ENCODE peak calls at places on chromosomes 5 and 9, in nine cellular contexts. One of them, this sample, is unnamed.

GRCh38 chr5:150458819-150459557 is 9.4 kb upstream of the RPS14 start:
- DNase-seq in fibroblast of lung: peak
- DNase-seq in mammary epithelial cell: peak
- DNase-seq in transverse colon: peak
- DNase-seq in SK-N-SH: peak
- DNase-seq in cardiac fibroblast: peak
- DNase-seq in pancreas: peak
- DNase-seq in sigmoid colon: peak
- DNase-seq in upper lobe of right lung: peak
- DNase-seq in this sample: no peak

GRCh38 chr9:105023788-105024187 is 95.8 kb upstream of the ABCA1 start:
- DNase-seq in fibroblast of lung: no peak
- DNase-seq in mammary epithelial cell: no peak
- DNase-seq in transverse colon: no peak
- DNase-seq in SK-N-SH: no peak
- DNase-seq in cardiac fibroblast: no peak
- DNase-seq in pancreas: no peak
- DNase-seq in sigmoid colon: no peak
- DNase-seq in upper lobe of right lung: no peak
- DNase-seq in this sample: no peak

GRCh38 chr9:105447814-105448812 is at the start of gene FSD1L:
- DNase-seq in fibroblast of lung: peak
- DNase-seq in mammary epithelial cell: peak
- DNase-seq in transverse colon: peak
- DNase-seq in SK-N-SH: peak
- DNase-seq in cardiac fibroblast: peak
- DNase-seq in pancreas: peak
- DNase-seq in sigmoid colon: peak
- DNase-seq in upper lobe of right lung: peak
- DNase-seq in this sample: peak

GRCh38 chr5:69531010-69531785 is 28.8 kb upstream of the GTF2H2C start:
- DNase-seq in fibroblast of lung: peak
- DNase-seq in mammary epithelial cell: no peak
- DNase-seq in transverse colon: no peak
- DNase-seq in SK-N-SH: no peak
- DNase-seq in cardiac fibroblast: no peak
- DNase-seq in pancreas: no peak
- DNase-seq in sigmoid colon: no peak
- DNase-seq in upper lobe of right lung: no peak
- DNase-seq in this sample: no peak

GRCh38 chr9:96522371-96522770 is 72.4 kb downstream of the HABP4 start:
- DNase-seq in fibroblast of lung: no peak
- DNase-seq in mammary epithelial cell: no peak
- DNase-seq in transverse colon: no peak
- DNase-seq in SK-N-SH: no peak
- DNase-seq in cardiac fibroblast: no peak
- DNase-seq in pancreas: no peak
- DNase-seq in sigmoid colon: no peak
- DNase-seq in upper lobe of right lung: no peak
- DNase-seq in this sample: no peak

GRCh38 chr9:121672213-121672612 is 20.8 kb downstream of the DAB2IP start:
- DNase-seq in fibroblast of lung: no peak
- DNase-seq in mammary epithelial cell: no peak
- DNase-seq in transverse colon: no peak
- DNase-seq in SK-N-SH: no peak
- DNase-seq in cardiac fibroblast: peak
- DNase-seq in pancreas: peak
- DNase-seq in sigmoid colon: no peak
- DNase-seq in upper lobe of right lung: no peak
- DNase-seq in this sample: no peak

GRCh38 chr9:93464395-93464794 is 11.0 kb upstream of the FAM120AOS start:
- DNase-seq in fibroblast of lung: no peak
- DNase-seq in mammary epithelial cell: no peak
- DNase-seq in transverse colon: no peak
- DNase-seq in SK-N-SH: no peak
- DNase-seq in cardiac fibroblast: no peak
- DNase-seq in pancreas: no peak
- DNase-seq in sigmoid colon: no peak
- DNase-seq in upper lobe of right lung: no peak
- DNase-seq in this sample: no peak

GRCh38 chr5:87746341-87746740 is 333.6 kb upstream of the CCNH start:
- DNase-seq in fibroblast of lung: peak
- DNase-seq in mammary epithelial cell: peak
- DNase-seq in transverse colon: no peak
- DNase-seq in SK-N-SH: no peak
- DNase-seq in cardiac fibroblast: no peak
- DNase-seq in pancreas: no peak
- DNase-seq in sigmoid colon: no peak
- DNase-seq in upper lobe of right lung: no peak
- DNase-seq in this sample: no peak

GRCh38 chr9:116073826-116074225 is 79.8 kb upstream of the PAPPA start:
- DNase-seq in fibroblast of lung: peak
- DNase-seq in mammary epithelial cell: peak
- DNase-seq in transverse colon: no peak
- DNase-seq in SK-N-SH: no peak
- DNase-seq in cardiac fibroblast: peak
- DNase-seq in pancreas: no peak
- DNase-seq in sigmoid colon: no peak
- DNase-seq in upper lobe of right lung: no peak
- DNase-seq in this sample: no peak

GRCh38 chr5:5638193-5638592 is 215.7 kb downstream of the ICE1 start:
- DNase-seq in fibroblast of lung: peak
- DNase-seq in mammary epithelial cell: no peak
- DNase-seq in transverse colon: no peak
- DNase-seq in SK-N-SH: peak
- DNase-seq in cardiac fibroblast: no peak
- DNase-seq in pancreas: no peak
- DNase-seq in sigmoid colon: no peak
- DNase-seq in upper lobe of right lung: no peak
- DNase-seq in this sample: no peak

GRCh38 chr5:66744040-66744439 is 147.8 kb downstream of the MAST4 start:
- DNase-seq in fibroblast of lung: peak
- DNase-seq in mammary epithelial cell: peak
- DNase-seq in transverse colon: no peak
- DNase-seq in SK-N-SH: no peak
- DNase-seq in cardiac fibroblast: peak
- DNase-seq in pancreas: no peak
- DNase-seq in sigmoid colon: no peak
- DNase-seq in upper lobe of right lung: no peak
- DNase-seq in this sample: no peak

GRCh38 chr5:43000198-43000840 is 39.8 kb downstream of the ANXA2R start:
- DNase-seq in fibroblast of lung: peak
- DNase-seq in mammary epithelial cell: peak
- DNase-seq in transverse colon: no peak
- DNase-seq in SK-N-SH: no peak
- DNase-seq in cardiac fibroblast: no peak
- DNase-seq in pancreas: peak
- DNase-seq in sigmoid colon: no peak
- DNase-seq in upper lobe of right lung: no peak
- DNase-seq in this sample: no peak

GRCh38 chr5:2260211-2260985 is 377.7 kb upstream of the IRX4 start:
- DNase-seq in fibroblast of lung: no peak
- DNase-seq in mammary epithelial cell: no peak
- DNase-seq in transverse colon: no peak
- DNase-seq in SK-N-SH: no peak
- DNase-seq in cardiac fibroblast: no peak
- DNase-seq in pancreas: no peak
- DNase-seq in sigmoid colon: peak
- DNase-seq in upper lobe of right lung: peak
- DNase-seq in this sample: no peak

GRCh38 chr5:157400741-157401140 is 59.3 kb upstream of the NIPAL4 start:
- DNase-seq in fibroblast of lung: peak
- DNase-seq in mammary epithelial cell: no peak
- DNase-seq in transverse colon: no peak
- DNase-seq in SK-N-SH: no peak
- DNase-seq in cardiac fibroblast: no peak
- DNase-seq in pancreas: no peak
- DNase-seq in sigmoid colon: no peak
- DNase-seq in upper lobe of right lung: no peak
- DNase-seq in this sample: no peak
- H3K4me3 ChIP-seq in fibroblast of lung: no peak
- H3K4me3 ChIP-seq in mammary epithelial cell: no peak
- H3K4me3 ChIP-seq in transverse colon: no peak
- H3K4me3 ChIP-seq in SK-N-SH: no peak
- H3K4me3 ChIP-seq in cardiac fibroblast: no peak
- H3K4me3 ChIP-seq in pancreas: no peak
- H3K4me3 ChIP-seq in sigmoid colon: no peak
- H3K4me3 ChIP-seq in upper lobe of right lung: no peak
- H3K4me3 ChIP-seq in this sample: no peak

DNA sequence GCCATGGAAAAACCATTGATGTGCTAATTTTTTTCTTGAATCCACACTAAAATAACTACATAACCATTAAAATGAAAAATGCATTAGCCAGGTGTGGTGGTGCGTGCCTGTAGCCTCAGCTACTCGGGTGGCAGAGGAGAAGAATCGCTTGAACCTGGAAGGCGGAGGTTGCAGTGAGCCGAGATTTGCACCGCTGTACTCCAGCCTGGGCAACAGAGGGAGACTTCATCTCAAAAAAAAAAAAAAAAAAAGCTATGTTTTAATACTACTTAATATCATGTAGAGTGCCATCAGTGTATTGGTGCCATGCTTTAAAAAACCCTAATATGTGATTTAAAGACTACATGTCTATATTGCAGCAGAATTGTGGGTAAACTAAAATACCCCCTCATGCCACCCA is 58.9 kb downstream of the NDFIP1 start:
- DNase-seq in fibroblast of lung: no peak
- DNase-seq in mammary epithelial cell: no peak
- DNase-seq in transverse colon: no peak
- DNase-seq in SK-N-SH: no peak
- DNase-seq in cardiac fibroblast: no peak
- DNase-seq in pancreas: no peak
- DNase-seq in sigmoid colon: no peak
- DNase-seq in upper lobe of right lung: no peak
- DNase-seq in this sample: no peak
- TF ChIP-seq CTCF in fibroblast of lung: no peak
- TF ChIP-seq CTCF in mammary epithelial cell: no peak
- TF ChIP-seq CTCF in transverse colon: no peak
- TF ChIP-seq CTCF in SK-N-SH: peak
- TF ChIP-seq CTCF in cardiac fibroblast: peak
- TF ChIP-seq CTCF in pancreas: no peak
- TF ChIP-seq CTCF in sigmoid colon: no peak
- TF ChIP-seq CTCF in upper lobe of right lung: no peak
- TF ChIP-seq CTCF in this sample: no peak

DNA sequence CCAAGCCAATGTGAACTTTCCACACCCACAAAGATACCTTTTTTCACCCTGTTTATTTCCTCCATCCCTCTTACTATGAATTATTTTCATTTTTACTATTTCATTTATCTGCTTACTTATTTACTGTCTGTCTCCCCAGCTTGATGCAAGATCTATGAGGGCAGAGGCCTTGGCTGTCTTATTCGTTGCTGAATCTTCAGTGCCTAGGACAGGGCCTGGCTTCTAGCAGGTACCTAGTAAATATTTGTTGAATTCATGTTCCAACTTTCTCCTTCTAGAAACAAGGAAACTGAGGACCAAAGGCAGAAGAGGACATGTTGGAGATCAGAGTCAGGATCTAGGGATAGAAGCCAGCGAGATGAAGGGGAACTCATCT is 543 bp upstream of the DNM1 start:
- DNase-seq in fibroblast of lung: no peak
- DNase-seq in mammary epithelial cell: no peak
- DNase-seq in transverse colon: no peak
- DNase-seq in SK-N-SH: no peak
- DNase-seq in cardiac fibroblast: no peak
- DNase-seq in pancreas: no peak
- DNase-seq in sigmoid colon: no peak
- DNase-seq in upper lobe of right lung: no peak
- DNase-seq in this sample: no peak
- H3K4me3 ChIP-seq in fibroblast of lung: no peak
- H3K4me3 ChIP-seq in mammary epithelial cell: no peak
- H3K4me3 ChIP-seq in transverse colon: no peak
- H3K4me3 ChIP-seq in SK-N-SH: peak
- H3K4me3 ChIP-seq in cardiac fibroblast: no peak
- H3K4me3 ChIP-seq in pancreas: no peak
- H3K4me3 ChIP-seq in sigmoid colon: no peak
- H3K4me3 ChIP-seq in upper lobe of right lung: peak
- H3K4me3 ChIP-seq in this sample: no peak

GRCh38 chr5:124740055-124740454 is 6.4 kb downstream of the ZNF608 start:
- DNase-seq in fibroblast of lung: no peak
- DNase-seq in mammary epithelial cell: no peak
- DNase-seq in transverse colon: no peak
- DNase-seq in SK-N-SH: no peak
- DNase-seq in cardiac fibroblast: no peak
- DNase-seq in pancreas: no peak
- DNase-seq in sigmoid colon: no peak
- DNase-seq in upper lobe of right lung: no peak
- DNase-seq in this sample: no peak

GRCh38 chr5:124740991-124741583 is 5.4 kb downstream of the ZNF608 start:
- DNase-seq in fibroblast of lung: peak
- DNase-seq in mammary epithelial cell: peak
- DNase-seq in transverse colon: no peak
- DNase-seq in SK-N-SH: no peak
- DNase-seq in cardiac fibroblast: peak
- DNase-seq in pancreas: no peak
- DNase-seq in sigmoid colon: no peak
- DNase-seq in upper lobe of right lung: no peak
- DNase-seq in this sample: no peak

GRCh38 chr5:124736814-124737186 is 9.6 kb downstream of the ZNF608 start:
- DNase-seq in fibroblast of lung: no peak
- DNase-seq in mammary epithelial cell: no peak
- DNase-seq in transverse colon: no peak
- DNase-seq in SK-N-SH: no peak
- DNase-seq in cardiac fibroblast: no peak
- DNase-seq in pancreas: no peak
- DNase-seq in sigmoid colon: no peak
- DNase-seq in upper lobe of right lung: no peak
- DNase-seq in this sample: no peak

GRCh38 chr5:124737651-124738050 is 8.8 kb downstream of the ZNF608 start:
- DNase-seq in fibroblast of lung: no peak
- DNase-seq in mammary epithelial cell: no peak
- DNase-seq in transverse colon: no peak
- DNase-seq in SK-N-SH: no peak
- DNase-seq in cardiac fibroblast: no peak
- DNase-seq in pancreas: no peak
- DNase-seq in sigmoid colon: no peak
- DNase-seq in upper lobe of right lung: no peak
- DNase-seq in this sample: no peak

DNA sequence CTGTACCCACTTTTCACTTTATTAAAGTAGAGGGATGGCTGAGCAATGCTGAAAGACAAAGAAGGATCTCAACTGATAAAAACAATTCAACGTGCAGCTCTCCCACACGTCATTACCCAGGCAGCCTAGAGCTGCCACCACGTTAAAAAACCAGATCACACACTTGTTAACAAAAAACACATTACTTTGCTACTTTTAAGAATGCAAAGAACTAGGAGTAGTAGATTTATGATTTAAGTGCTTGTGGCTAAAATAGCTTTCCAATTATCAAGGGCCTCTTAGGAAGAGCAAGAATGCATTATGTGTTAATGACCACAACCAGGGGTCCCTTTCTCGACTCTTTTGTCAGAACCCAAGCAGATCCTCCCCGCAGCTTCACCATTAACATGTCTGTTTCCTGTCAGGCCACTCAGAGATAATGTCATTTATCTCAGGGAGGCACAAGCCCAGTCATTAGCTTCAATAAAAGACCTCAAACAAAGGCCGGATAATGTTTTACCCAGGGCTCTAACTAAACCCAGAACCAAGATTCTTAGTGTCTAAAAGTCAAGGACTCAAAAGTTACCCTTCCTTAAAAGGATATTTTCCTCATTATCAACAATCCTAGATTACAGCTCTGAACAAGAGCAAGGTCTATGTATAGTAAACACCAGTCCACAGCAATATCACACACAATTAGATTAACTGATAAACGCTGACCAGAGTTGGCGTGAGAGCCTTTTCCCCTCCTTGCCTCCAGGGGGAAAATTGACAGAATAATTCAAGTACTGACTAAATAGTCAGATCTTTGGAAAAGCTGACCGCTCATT is 7.5 kb downstream of the ZNF608 start:
- DNase-seq in fibroblast of lung: peak
- DNase-seq in mammary epithelial cell: no peak
- DNase-seq in transverse colon: no peak
- DNase-seq in SK-N-SH: peak
- DNase-seq in cardiac fibroblast: no peak
- DNase-seq in pancreas: no peak
- DNase-seq in sigmoid colon: no peak
- DNase-seq in upper lobe of right lung: no peak
- DNase-seq in this sample: no peak
- TF ChIP-seq CTCF in fibroblast of lung: no peak
- TF ChIP-seq CTCF in mammary epithelial cell: no peak
- TF ChIP-seq CTCF in transverse colon: peak
- TF ChIP-seq CTCF in SK-N-SH: peak
- TF ChIP-seq CTCF in cardiac fibroblast: no peak
- TF ChIP-seq CTCF in pancreas: no peak
- TF ChIP-seq CTCF in sigmoid colon: no peak
- TF ChIP-seq CTCF in upper lobe of right lung: no peak
- TF ChIP-seq CTCF in this sample: peak